ENCODE peak calls at places on chromosomes 1 and 21, in five cellular contexts. U, L, I, Q and S are unnamed samples.
A peak's percentile ranks its signal among the peaks of the same experiment; 100 is the strongest.

GRCh38 chr1:233217832-233218231 is 77.7 kb downstream of the PCNX2 start:
- DNase-seq in U (no peak), L (no peak), Q (no peak), I (no peak), S (no peak)

GRCh38 chr1:201452881-201453280 is 16.1 kb downstream of the PHLDA3 start:
- DNase-seq in L (no peak), I (no peak), Q (no peak), U (no peak), S (no peak)

GRCh38 chr1:68145418-68146126 is 86.8 kb downstream of the WLS start:
- DNase-seq in I (no peak), U (no peak), L (no peak), Q (no peak), S (no peak)

GRCh38 chr1:98651116-98651625 is 10.3 kb upstream of the SNX7 start:
- DNase-seq in I (no peak), L (no peak), Q (no peak), U (no peak), S (no peak)

GRCh38 chr1:228393268-228393699 is 13.4 kb downstream of the TRIM11 start:
- DNase-seq in L (peak; percentile 24), I (peak; percentile 84), U (no peak), Q (peak; percentile 60), S (peak; percentile 91)

GRCh38 chr1:31152181-31152768 is 86.8 kb upstream of the PUM1 start:
- DNase-seq in Q (no peak), L (peak; percentile 57), U (no peak), I (peak; percentile 85), S (peak; percentile 92)

GRCh38 chr1:242432491-242433095 is 91.9 kb downstream of the PLD5 start:
- DNase-seq in U (no peak), Q (no peak), I (no peak), L (no peak), S (no peak)

GRCh38 chr1:94015489-94015817 is 105.5 kb downstream of the ABCA4 start:
- DNase-seq in I (no peak), L (no peak), U (no peak), Q (no peak), S (no peak)

GRCh38 chr1:178633068-178633467 is 92.0 kb upstream of the RALGPS2 start:
- DNase-seq in U (no peak), Q (no peak), L (peak; percentile 33), I (peak; percentile 70), S (no peak)

GRCh38 chr1:116408193-116408592 is 35.1 kb downstream of the ATP1A1 start:
- DNase-seq in L (no peak), I (no peak), U (no peak), Q (no peak), S (no peak)

GRCh38 chr1:59689741-59690140 is 125.0 kb upstream of the HOOK1 start:
- DNase-seq in L (no peak), Q (no peak), U (no peak), I (no peak), S (no peak)

GRCh38 chr1:152543808-152544207 is 22.8 kb downstream of the LCE3E start:
- DNase-seq in Q (peak; percentile 65), I (no peak), U (no peak), L (no peak), S (no peak)

GRCh38 chr1:82562448-82562847 is 761.7 kb downstream of the ADGRL2 start:
- DNase-seq in U (no peak), I (no peak), L (no peak), Q (no peak), S (no peak)

GRCh38 chr1:76284842-76285241 is 210.3 kb downstream of the ST6GALNAC3 start:
- DNase-seq in I (no peak), L (no peak), Q (no peak), U (no peak), S (no peak)

GRCh38 chr1:53083636-53084588 is 21.9 kb downstream of the PODN start:
- DNase-seq in Q (no peak), L (no peak), I (no peak), U (no peak), S (no peak)

GRCh38 chr21:36480618-36481017 is 696 bp upstream of the CLDN14 start:
- DNase-seq in L (no peak), I (no peak), Q (no peak), U (no peak), S (no peak)

GRCh38 chr21:36483095-36483494 is 3.2 kb upstream of the CLDN14 start:
- DNase-seq in Q (no peak), U (no peak), I (no peak), L (no peak), S (no peak)

GRCh38 chr21:36482181-36482580 is 2.3 kb upstream of the CLDN14 start:
- DNase-seq in L (no peak), I (no peak), U (no peak), Q (no peak), S (no peak)

GRCh38 chr21:36482673-36483072 is 2.8 kb upstream of the CLDN14 start:
- DNase-seq in Q (no peak), U (no peak), I (no peak), L (no peak), S (no peak)

DNA sequence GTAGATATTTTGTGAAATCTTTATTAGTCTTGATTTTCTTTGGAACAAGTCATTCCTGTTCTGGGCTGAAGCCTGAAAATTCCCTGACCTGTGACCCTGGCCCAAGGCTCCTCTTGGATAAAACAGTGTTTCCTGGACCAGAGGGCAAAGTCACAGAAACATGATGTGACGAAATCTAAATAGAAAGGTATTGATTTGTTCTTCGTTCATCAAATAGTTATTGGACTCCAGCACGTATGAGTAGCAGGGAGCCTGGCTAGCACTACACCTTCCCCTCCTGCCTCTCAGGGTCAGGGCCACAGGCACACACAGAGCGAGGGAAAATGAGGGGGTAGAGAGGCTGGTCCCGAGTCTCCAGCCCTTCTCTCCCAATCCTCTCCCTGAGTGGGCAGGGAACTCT is 1.7 kb upstream of the CLDN14 start:
- DNase-seq in U (no peak), L (no peak), I (no peak), Q (no peak), S (no peak)
- TF ChIP-seq CTCF in U (no peak), L (no peak), I (no peak), Q (no peak), S (no peak)

GRCh38 chr21:45096216-45096615 is 21.8 kb downstream of the ADARB1 start:
- DNase-seq in I (no peak), L (no peak), Q (no peak), U (no peak), S (no peak)

GRCh38 chr21:45095505-45095904 is 21.1 kb downstream of the ADARB1 start:
- DNase-seq in L (no peak), U (no peak), I (no peak), Q (no peak), S (no peak)

GRCh38 chr21:45100866-45101265 is 26.5 kb downstream of the ADARB1 start:
- DNase-seq in Q (no peak), L (no peak), U (no peak), I (no peak), S (no peak)

GRCh38 chr21:45097827-45098387 is 23.5 kb downstream of the ADARB1 start:
- DNase-seq in L (no peak), Q (no peak), I (no peak), U (no peak), S (no peak)

DNA sequence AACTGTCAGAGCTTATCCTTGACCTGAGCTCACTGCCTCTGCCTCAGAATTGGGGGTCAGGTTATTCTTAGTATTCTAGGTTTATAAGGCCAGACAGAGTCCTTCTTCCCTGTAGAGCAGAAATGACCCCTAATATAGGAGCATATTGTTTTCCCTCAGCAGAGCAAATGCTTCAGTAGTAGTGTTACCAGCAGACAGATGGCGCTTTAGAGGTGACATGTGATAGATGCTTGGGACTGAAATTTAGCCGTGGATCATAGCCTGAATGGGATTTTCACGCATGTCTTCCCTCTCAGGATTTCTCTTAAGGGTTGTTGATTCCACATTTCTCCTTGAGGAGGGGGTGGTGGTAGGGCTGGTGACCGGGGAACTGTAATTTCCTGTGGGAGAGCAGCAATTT is 24.5 kb downstream of the ADARB1 start:
- DNase-seq in U (no peak), I (peak; percentile 60), Q (peak; percentile 58), L (no peak), S (peak; percentile 36)
- TF ChIP-seq CTCF in U (peak; percentile 42), I (peak; percentile 69), Q (peak; percentile 66), L (peak; percentile 45), S (peak; percentile 48)

GRCh38 chr1:102798718-102799117 is 309.6 kb downstream of the COL11A1 start:
- DNase-seq in L (no peak), I (no peak), Q (no peak), U (no peak), S (no peak)

GRCh38 chr1:102796429-102796828 is 311.9 kb downstream of the COL11A1 start:
- DNase-seq in L (no peak), I (no peak), Q (no peak), U (no peak), S (no peak)

GRCh38 chr1:102799496-102799895 is 308.8 kb downstream of the COL11A1 start:
- DNase-seq in Q (no peak), L (peak; percentile 1), I (peak; percentile 67), U (no peak), S (peak; percentile 65)
- TF ChIP-seq CTCF in Q (no peak), L (no peak), I (no peak), U (no peak), S (no peak)

GRCh38 chr1:163170975-163171676 is 31.6 kb downstream of the RGS5 start:
- DNase-seq in L (no peak), U (no peak), Q (peak; percentile 15), I (peak; percentile 75), S (peak; percentile 80)
- TF ChIP-seq CTCF in L (peak; percentile 52), U (peak; percentile 55), Q (peak; percentile 44), I (peak; percentile 73), S (peak; percentile 63)

GRCh38 chr1:21117159-21117953 is 59.3 kb downstream of the EIF4G3 start:
- DNase-seq in I (no peak), L (no peak), U (peak; percentile 6), Q (no peak), S (peak; percentile 63)
- TF ChIP-seq CTCF in I (no peak), L (no peak), U (no peak), Q (no peak), S (no peak)

GRCh38 chr1:14597343-14598006 is 1.0 kb upstream of the KAZN start:
- DNase-seq in I (peak; percentile 15), U (peak; percentile 8), Q (peak; percentile 81), L (no peak), S (peak; percentile 46)
- TF ChIP-seq CTCF in I (no peak), U (no peak), Q (no peak), L (no peak), S (no peak)

DNA sequence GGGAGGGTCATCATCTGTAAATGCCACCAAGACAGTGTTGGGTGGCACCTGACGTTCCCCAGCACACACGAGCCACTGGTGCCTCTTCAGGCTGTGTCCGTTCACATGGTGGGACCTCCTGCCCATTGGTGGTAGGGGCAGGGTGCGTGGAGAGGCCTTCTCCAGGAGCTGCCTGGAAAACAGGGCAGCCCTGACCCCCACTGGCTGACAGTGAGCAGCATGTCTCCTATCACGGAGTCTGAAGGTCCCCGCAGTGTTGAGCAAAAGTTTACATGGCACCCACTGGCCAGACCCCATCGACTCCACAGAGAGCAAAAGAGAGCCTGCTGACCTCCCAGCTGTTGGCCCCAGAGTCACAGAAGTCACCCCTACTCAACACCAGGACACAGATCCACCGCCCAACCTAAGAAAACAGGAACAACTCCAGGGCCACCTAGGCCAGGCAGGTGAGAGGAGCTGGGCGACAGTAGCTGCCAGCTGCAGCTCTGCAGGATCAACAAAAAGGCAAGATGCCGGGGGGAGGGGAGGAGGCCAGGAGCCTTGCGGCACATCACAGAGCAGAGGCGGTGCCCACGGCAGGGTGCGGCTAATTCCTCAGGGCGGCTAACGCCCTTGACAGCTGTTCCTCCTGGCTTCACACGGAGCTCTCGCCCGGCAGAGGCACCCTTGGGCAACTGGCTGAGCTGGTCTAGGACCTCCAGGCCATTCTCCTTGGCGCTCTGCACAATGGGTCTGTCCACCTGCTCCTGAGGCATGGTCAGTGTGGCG is 14.4 kb upstream of the IFI6 start:
- DNase-seq in L (no peak), I (no peak), Q (peak; percentile 33), U (no peak), S (no peak)
- TF ChIP-seq CTCF in L (no peak), I (no peak), Q (no peak), U (no peak), S (no peak)

GRCh38 chr21:39660596-39660995 is 47.9 kb downstream of the B3GALT5 start:
- DNase-seq in U (no peak), L (peak; percentile 35), I (peak; percentile 83), Q (no peak), S (peak; percentile 48)
- TF ChIP-seq CTCF in U (no peak), L (no peak), I (no peak), Q (no peak), S (no peak)